ENCODE peak calls at places on chromosomes 2 and 18, in four cellular contexts. K is K562, O is SK-N-SH, F is transverse colon. R is an unnamed sample.

GRCh38 chr2:11056614-11057013 is 98.7 kb upstream of the SLC66A3 start:
- DNase-seq in O (peak), K (no peak), F (no peak), R (no peak)

GRCh38 chr2:36733215-36733614 is 36.7 kb downstream of the VIT start:
- DNase-seq in F (no peak), O (no peak), K (no peak), R (no peak)

GRCh38 chr2:191402966-191403565 is 157.9 kb downstream of the MYO1B start:
- DNase-seq in O (no peak), F (no peak), K (no peak), R (no peak)

GRCh38 chr2:12835733-12836132 is 119.0 kb downstream of the TRIB2 start:
- DNase-seq in K (no peak), O (no peak), F (no peak), R (no peak)

GRCh38 chr2:156437876-156438410 is 1.8 kb downstream of the GPD2 start:
- DNase-seq in K (no peak), F (no peak), O (no peak), R (no peak)

GRCh38 chr2:129764376-129765325 is 214.8 kb upstream of the RAB6C start:
- DNase-seq in F (no peak), K (no peak), O (no peak), R (no peak)

GRCh38 chr2:212929116-212929515 is 222.3 kb downstream of the IKZF2 start:
- DNase-seq in K (no peak), O (no peak), F (no peak), R (no peak)

GRCh38 chr2:144648837-144649485 is 129.0 kb upstream of the ZEB2 start:
- DNase-seq in F (no peak), O (no peak), K (no peak), R (no peak)

GRCh38 chr2:151637284-151637781 is 96.9 kb downstream of the NEB start:
- DNase-seq in F (peak), O (no peak), K (no peak), R (no peak)

GRCh38 chr2:174681983-174682577 is 82.2 kb downstream of the CHRNA1 start:
- DNase-seq in F (peak), K (no peak), O (peak), R (peak)

GRCh38 chr2:85215074-85216050 is 82.2 kb downstream of the TCF7L1 start:
- DNase-seq in O (peak), K (no peak), F (peak), R (no peak)

GRCh38 chr2:19868224-19868623 is 33.6 kb downstream of the TTC32 start:
- DNase-seq in F (no peak), K (no peak), O (no peak), R (no peak)

GRCh38 chr2:166593403-166593802 is 99.4 kb upstream of the SCN7A start:
- DNase-seq in K (no peak), F (no peak), O (no peak), R (no peak)

GRCh38 chr18:3603460-3604259 is 153.7 kb downstream of the TGIF1 start:
- DNase-seq in O (no peak), K (peak), F (no peak), R (peak)

GRCh38 chr2:174122185-174122584 is 126.1 kb downstream of the OLA1 start:
- DNase-seq in K (no peak), F (no peak), O (no peak), R (no peak)

GRCh38 chr2:128435576-128436497 is 117.2 kb upstream of the HS6ST1 start:
- DNase-seq in O (no peak), K (no peak), F (no peak), R (peak)

GRCh38 chr18:55588001-55588875 is at the start of gene TCF4:
- DNase-seq in O (peak), F (peak), K (peak), R (peak)

GRCh38 chr2:202032841-202033316 is 776 bp upstream of the FZD7 start:
- DNase-seq in K (peak), F (peak), O (no peak), R (peak)

GRCh38 chr2:168490916-168491605 is 35.0 kb downstream of the CERS6 start:
- DNase-seq in K (no peak), O (no peak), F (no peak), R (no peak)

GRCh38 chr2:168486440-168486839 is 30.4 kb downstream of the CERS6 start:
- DNase-seq in K (no peak), F (no peak), O (no peak), R (no peak)

GRCh38 chr2:168495524-168495923 is 39.5 kb downstream of the CERS6 start:
- DNase-seq in F (no peak), O (no peak), K (no peak), R (no peak)

GRCh38 chr2:168494190-168494711 is 38.2 kb downstream of the CERS6 start:
- DNase-seq in O (no peak), K (peak), F (peak), R (no peak)

GRCh38 chr2:168490015-168490874 is 34.2 kb downstream of the CERS6 start:
- DNase-seq in K (no peak), F (no peak), O (no peak), R (no peak)
- TF ChIP-seq POLR2AphosphoS5 in K (no peak), F (no peak), O (no peak), R (no peak)

GRCh38 chr2:42947809-42948595 is 155.6 kb upstream of the HAAO start:
- DNase-seq in F (no peak), K (no peak), O (no peak), R (no peak)

GRCh38 chr2:42949125-42949524 is 156.7 kb upstream of the HAAO start:
- DNase-seq in O (no peak), K (no peak), F (no peak), R (peak)

GRCh38 chr2:42954227-42954962 is 162.0 kb upstream of the HAAO start:
- DNase-seq in F (no peak), K (no peak), O (no peak), R (no peak)

GRCh38 chr2:42953216-42953615 is 160.8 kb upstream of the HAAO start:
- DNase-seq in K (no peak), F (no peak), O (no peak), R (no peak)

DNA sequence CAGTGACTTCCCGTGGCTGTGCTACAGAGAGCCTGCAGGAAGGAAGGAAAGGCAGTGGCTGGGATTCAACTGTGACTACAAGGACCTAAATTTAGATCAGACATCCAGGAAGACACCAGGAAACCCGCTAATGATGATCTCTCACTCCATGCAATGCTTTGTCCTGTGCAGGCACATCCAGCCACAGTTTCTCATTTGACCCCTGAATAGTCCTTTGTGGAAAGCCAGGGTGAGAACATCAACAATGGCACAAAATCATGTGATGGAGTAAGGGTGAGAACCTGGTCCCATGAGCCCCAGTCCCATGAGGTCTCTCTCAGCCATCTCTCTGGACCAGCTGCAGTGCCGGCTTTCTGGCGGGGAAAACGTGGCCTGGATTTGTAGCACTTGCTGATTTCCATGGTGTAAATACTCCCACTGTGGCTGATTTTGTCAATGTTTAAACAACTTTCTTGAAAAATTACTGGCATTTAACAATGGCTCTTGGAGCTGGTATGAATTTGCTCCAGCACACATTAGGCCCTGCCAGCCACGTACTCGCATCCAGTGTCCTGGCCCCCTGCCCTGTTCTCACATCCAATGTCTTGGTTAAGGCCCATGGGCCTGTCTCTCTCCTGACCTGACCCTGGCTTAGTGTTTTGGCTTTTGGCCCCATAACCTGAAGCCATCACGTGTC is 159.0 kb upstream of the HAAO start:
- DNase-seq in K (no peak), F (no peak), O (no peak), R (no peak)
- TF ChIP-seq POLR2AphosphoS5 in K (no peak), F (no peak), O (no peak), R (peak)

GRCh38 chr2:101520246-101520645 is 45.3 kb upstream of the RFX8 start:
- DNase-seq in F (no peak), K (no peak), O (no peak), R (no peak)
- TF ChIP-seq POLR2AphosphoS5 in F (no peak), K (no peak), O (no peak), R (no peak)

GRCh38 chr18:74760436-74760835 is 162.8 kb downstream of the ZNF407 start:
- DNase-seq in F (no peak), O (no peak), K (no peak), R (no peak)
- TF ChIP-seq POLR2AphosphoS5 in F (no peak), O (no peak), K (no peak), R (no peak)

R was measured in stomach.